ENCODE peak calls at places on chromosomes 7 and 10, in seven cellular contexts. R is SK-N-SH, P is mammary epithelial cell, G is stomach, L is neural progenitor cell, E is brain microvascular endothelial cell, J is esophagus squamous epithelium. W is an unnamed sample.

GRCh38 chr7:143172354-143172753 is 10.9 kb upstream of the TAS2R39 start:
- DNase-seq in L (no peak), R (no peak), E (no peak), J (no peak), P (peak; percentile 31), G (peak; percentile 79), W (no peak)

GRCh38 chr10:784759-785538 is 95.5 kb upstream of the DIP2C start:
- DNase-seq in R (peak; percentile 87), L (peak; percentile 78), G (peak; percentile 69), E (peak; percentile 85), P (peak; percentile 58), J (no peak), W (peak; percentile 33)

GRCh38 chr10:20633721-20634120 is 263.4 kb downstream of the NEBL start:
- DNase-seq in J (no peak), G (no peak), P (no peak), L (no peak), E (no peak), R (no peak), W (no peak)

GRCh38 chr10:91796332-91797076 is 1.7 kb upstream of the TNKS2 start:
- DNase-seq in L (peak; percentile 58), P (peak; percentile 40), R (no peak), G (peak; percentile 57), E (no peak), J (no peak), W (peak; percentile 19)

GRCh38 chr7:109552017-109552416 is 982.3 kb downstream of the DNAJB9 start:
- DNase-seq in E (no peak), J (no peak), G (no peak), L (no peak), R (no peak), P (no peak), W (no peak)

GRCh38 chr10:133169173-133169947 is 9.3 kb downstream of the KNDC1 start:
- DNase-seq in J (no peak), G (no peak), E (no peak), L (no peak), P (no peak), R (no peak), W (no peak)

GRCh38 chr7:11557627-11558026 is 274.4 kb downstream of the THSD7A start:
- DNase-seq in J (no peak), G (no peak), P (peak; percentile 30), R (no peak), E (peak; percentile 2), L (peak; percentile 83), W (no peak)

GRCh38 chr10:77162697-77163096 is 474.9 kb downstream of the KCNMA1 start:
- DNase-seq in P (peak; percentile 81), R (no peak), L (no peak), J (no peak), G (no peak), E (peak; percentile 78), W (no peak)

GRCh38 chr7:87875151-87876039 is 765 bp downstream of the SLC25A40 start:
- DNase-seq in J (no peak), R (peak; percentile 86), G (no peak), E (no peak), P (peak; percentile 9), L (peak; percentile 3), W (no peak)

GRCh38 chr10:72746606-72747357 is 54.8 kb downstream of the MCU start:
- DNase-seq in R (no peak), J (no peak), G (no peak), E (no peak), P (no peak), L (no peak), W (no peak)

GRCh38 chr7:140659727-140660396 is 12.9 kb upstream of the ADCK2 start:
- DNase-seq in G (no peak), E (no peak), J (no peak), L (no peak), R (no peak), P (no peak), W (no peak)

GRCh38 chr10:12588091-12588850 is 238.9 kb downstream of the CAMK1D start:
- DNase-seq in J (no peak), G (no peak), P (no peak), R (no peak), L (no peak), E (no peak), W (no peak)

GRCh38 chr7:25951414-25952276 is 200.4 kb upstream of the NFE2L3 start:
- DNase-seq in P (no peak), R (peak; percentile 39), L (peak; percentile 8), G (no peak), J (no peak), E (no peak), W (no peak)

GRCh38 chr10:75018873-75019272 is 92.6 kb upstream of the SAMD8 start:
- DNase-seq in J (no peak), L (no peak), G (no peak), R (no peak), P (no peak), E (no peak), W (no peak)

GRCh38 chr7:101100858-101101847 is 15.9 kb downstream of the TRIM56 start:
- DNase-seq in P (no peak), R (no peak), L (no peak), G (no peak), J (no peak), E (no peak), W (no peak)

GRCh38 chr10:95447733-95448132 is 113.4 kb downstream of the SORBS1 start:
- DNase-seq in E (no peak), J (no peak), G (no peak), R (no peak), P (no peak), L (no peak), W (peak; percentile 87)

GRCh38 chr10:21002097-21002878 is 105.2 kb upstream of the NEBL start:
- DNase-seq in R (no peak), E (peak; percentile 43), P (peak; percentile 77), L (no peak), J (no peak), G (no peak), W (no peak)

GRCh38 chr7:91894781-91895480 is 14.4 kb upstream of the MTERF1 start:
- DNase-seq in L (no peak), P (no peak), E (no peak), G (no peak), J (no peak), R (no peak), W (no peak)

GRCh38 chr10:129758591-129759021 is 205.5 kb downstream of the EBF3 start:
- DNase-seq in J (no peak), E (no peak), P (no peak), R (no peak), G (peak; percentile 22), L (no peak), W (no peak)

GRCh38 chr10:129760003-129760315 is 204.1 kb downstream of the EBF3 start:
- DNase-seq in G (peak; percentile 24), L (no peak), P (no peak), J (no peak), R (no peak), E (no peak), W (no peak)

GRCh38 chr10:129760416-129760815 is 203.7 kb downstream of the EBF3 start:
- DNase-seq in G (no peak), L (no peak), R (no peak), E (no peak), J (no peak), P (no peak), W (no peak)

GRCh38 chr10:129758180-129758579 is 205.9 kb downstream of the EBF3 start:
- DNase-seq in R (no peak), L (no peak), P (no peak), E (no peak), J (no peak), G (peak; percentile 7), W (no peak)

DNA sequence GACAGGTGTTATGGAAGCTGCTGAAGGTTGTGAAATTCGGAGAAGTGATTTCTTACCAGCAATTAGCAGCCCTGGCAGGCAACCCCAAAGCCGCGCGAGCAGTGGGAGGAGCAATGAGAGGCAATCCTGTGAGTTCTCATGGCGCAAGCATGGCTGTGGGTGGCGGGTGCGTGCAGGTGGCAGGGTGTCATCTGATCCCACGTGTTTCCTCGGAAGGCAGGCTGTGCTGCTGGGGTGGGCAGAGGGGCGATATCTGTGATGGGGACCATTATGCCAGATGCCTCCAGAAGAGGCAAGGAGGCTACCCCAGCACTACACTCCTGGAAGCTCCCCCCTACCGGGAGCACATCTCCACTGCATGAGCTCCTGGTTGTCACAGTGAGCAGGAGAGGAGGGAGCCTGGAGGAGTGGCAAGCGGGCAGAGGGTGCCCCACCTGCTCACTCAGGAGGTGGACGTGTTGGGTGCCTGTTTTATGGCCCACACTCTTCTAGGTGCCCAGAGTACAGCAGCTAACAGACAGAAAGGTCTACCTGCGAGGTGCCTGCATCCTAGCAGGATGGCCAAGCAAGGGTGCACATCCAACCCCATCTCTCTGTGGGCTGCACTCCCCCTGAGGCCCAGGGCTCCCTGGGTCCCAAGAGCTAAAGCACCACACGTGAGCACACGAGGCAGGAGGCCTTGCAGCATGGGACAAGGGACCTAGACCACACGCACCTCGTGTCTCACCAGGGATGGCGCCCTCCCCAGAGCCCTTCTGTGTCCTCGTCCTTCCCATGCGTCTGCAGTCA is 204.7 kb downstream of the EBF3 start:
- DNase-seq in P (no peak), J (no peak), L (no peak), E (no peak), R (no peak), G (peak; percentile 17), W (no peak)
- H3K36me3 ChIP-seq in P (no peaks in the 10 kb centered on the region), J (no peaks in the 10 kb centered on the region), L (no peaks in the 10 kb centered on the region), E (no peaks in the 10 kb centered on the region), R (no peaks in the 10 kb centered on the region), G (peaks cover 10% of the 10 kb centered on the region), W (peaks cover 14% of the 10 kb centered on the region)

GRCh38 chr10:124916585-124917167 is 25.2 kb upstream of the ZRANB1 start:
- DNase-seq in L (peak; percentile 98), E (peak; percentile 91), P (peak; percentile 94), G (peak; percentile 99), R (peak; percentile 100), J (peak; percentile 91), W (peak; percentile 98)
- TF ChIP-seq CTCF in L (no peak), E (no peak), P (no peak), G (no peak), R (no peak), J (no peak), W (no peak)

GRCh38 chr10:100245484-100246220 is 16.3 kb upstream of the CHUK start:
- DNase-seq in P (no peak), J (no peak), E (peak; percentile 25), L (no peak), G (no peak), R (no peak), W (no peak)

GRCh38 chr10:100238429-100238828 is 9.0 kb upstream of the CHUK start:
- DNase-seq in J (no peak), L (no peak), R (no peak), E (no peak), G (no peak), P (no peak), W (no peak)

GRCh38 chr10:100239851-100240250 is 10.5 kb upstream of the CHUK start:
- DNase-seq in P (no peak), G (no peak), J (no peak), R (no peak), L (no peak), E (no peak), W (no peak)
- H3K36me3 ChIP-seq in P (peaks cover 16% of the 10 kb centered on the region), G (peaks cover 19% of the 10 kb centered on the region), J (peaks cover 26% of the 10 kb centered on the region), R (peaks cover 52% of the 10 kb centered on the region), L (peaks cover 3% of the 10 kb centered on the region), E (peaks cover 26% of the 10 kb centered on the region), W (peaks cover 98% of the 10 kb centered on the region)

GRCh38 chr7:106178593-106179134 is 66.6 kb upstream of the SYPL1 start:
- DNase-seq in J (no peak), P (peak; percentile 55), R (no peak), E (peak; percentile 39), G (peak; percentile 55), L (no peak), W (peak; percentile 20)
- TF ChIP-seq CTCF in J (peak; percentile 15), P (peak; percentile 37), R (peak; percentile 63), E (peak; percentile 57), G (no peak), L (no peak), W (peak; percentile 28)

W was measured in heart right ventricle.